ENCODE peak calls at places on chromosomes 7 and 10, in five cellular contexts. One of them, this sample, is unnamed.

GRCh38 chr7:100190059-100190711 is 12.5 kb downstream of the STAG3 start:
- DNase-seq in HepG2: peak; percentile 41
- DNase-seq in H1: no peak
- DNase-seq in K562: peak; percentile 49
- DNase-seq in GM12878: no peak
- DNase-seq in this sample: peak; percentile 58

GRCh38 chr7:30330134-30331111 is 46.0 kb downstream of the ZNRF2 start:
- DNase-seq in K562: no peak
- DNase-seq in GM12878: peak; percentile 74
- DNase-seq in HepG2: no peak
- DNase-seq in H1: no peak
- DNase-seq in this sample: no peak

GRCh38 chr10:97270523-97271154 is 21.8 kb downstream of the ARHGAP19 start:
- DNase-seq in K562: peak; percentile 12
- DNase-seq in H1: no peak
- DNase-seq in HepG2: peak; percentile 26
- DNase-seq in GM12878: no peak
- DNase-seq in this sample: no peak

GRCh38 chr10:133309720-133310398 is 1.1 kb downstream of the ZNF511 start:
- DNase-seq in GM12878: no peak
- DNase-seq in H1: no peak
- DNase-seq in HepG2: no peak
- DNase-seq in K562: no peak
- DNase-seq in this sample: no peak

GRCh38 chr7:147707926-147708325 is 882.6 kb upstream of the C7orf33 start:
- DNase-seq in H1: no peak
- DNase-seq in K562: no peak
- DNase-seq in GM12878: no peak
- DNase-seq in HepG2: no peak
- DNase-seq in this sample: no peak

GRCh38 chr7:102093599-102094001 is 193.1 kb upstream of the SH2B2 start:
- DNase-seq in K562: no peak
- DNase-seq in H1: peak; percentile 34
- DNase-seq in HepG2: no peak
- DNase-seq in GM12878: no peak
- DNase-seq in this sample: no peak

GRCh38 chr10:118307237-118307636 is 34.9 kb downstream of the FAM204A start:
- DNase-seq in H1: no peak
- DNase-seq in GM12878: no peak
- DNase-seq in K562: no peak
- DNase-seq in HepG2: no peak
- DNase-seq in this sample: no peak

GRCh38 chr7:132349085-132349484 is 227.2 kb downstream of the PLXNA4 start:
- DNase-seq in K562: no peak
- DNase-seq in GM12878: no peak
- DNase-seq in HepG2: no peak
- DNase-seq in H1: no peak
- DNase-seq in this sample: no peak

GRCh38 chr10:14032406-14032998 is 298.2 kb downstream of the FRMD4A start:
- DNase-seq in H1: peak; percentile 96
- DNase-seq in HepG2: no peak
- DNase-seq in GM12878: no peak
- DNase-seq in K562: peak; percentile 83
- DNase-seq in this sample: no peak

GRCh38 chr7:2760098-2760889 is 72.3 kb downstream of the AMZ1 start:
- DNase-seq in HepG2: peak; percentile 46
- DNase-seq in K562: peak; percentile 35
- DNase-seq in GM12878: no peak
- DNase-seq in H1: no peak
- DNase-seq in this sample: peak; percentile 87

GRCh38 chr10:127906548-127907377 is at the start of gene PTPRE:
- DNase-seq in HepG2: no peak
- DNase-seq in GM12878: no peak
- DNase-seq in K562: peak; percentile 55
- DNase-seq in H1: peak; percentile 88
- DNase-seq in this sample: peak; percentile 44

GRCh38 chr10:5668429-5668828 is 2.0 kb upstream of the ASB13 start:
- DNase-seq in GM12878: no peak
- DNase-seq in H1: no peak
- DNase-seq in K562: no peak
- DNase-seq in HepG2: no peak
- DNase-seq in this sample: no peak

GRCh38 chr7:117630501-117630900 is 150.7 kb downstream of the CFTR start:
- DNase-seq in H1: no peak
- DNase-seq in HepG2: no peak
- DNase-seq in GM12878: no peak
- DNase-seq in K562: no peak
- DNase-seq in this sample: no peak

GRCh38 chr10:127527891-127528290 is 21.2 kb upstream of the NPS start:
- DNase-seq in H1: no peak
- DNase-seq in GM12878: no peak
- DNase-seq in K562: no peak
- DNase-seq in HepG2: no peak
- DNase-seq in this sample: no peak

GRCh38 chr7:38242814-38243213 is 30.6 kb downstream of the TARP start:
- DNase-seq in H1: no peak
- DNase-seq in GM12878: no peak
- DNase-seq in K562: no peak
- DNase-seq in HepG2: no peak
- DNase-seq in this sample: no peak

GRCh38 chr7:17009007-17009719 is 127.4 kb upstream of the AGR3 start:
- DNase-seq in K562: no peak
- DNase-seq in HepG2: peak; percentile 18
- DNase-seq in GM12878: no peak
- DNase-seq in H1: no peak
- DNase-seq in this sample: no peak

GRCh38 chr7:150333659-150334058 is 7.8 kb downstream of the RARRES2 start:
- DNase-seq in GM12878: no peak
- DNase-seq in H1: no peak
- DNase-seq in K562: peak; percentile 11
- DNase-seq in HepG2: no peak
- DNase-seq in this sample: no peak

GRCh38 chr10:123367181-123367580 is 213.0 kb downstream of the BUB3 start:
- DNase-seq in H1: no peak
- DNase-seq in HepG2: no peak
- DNase-seq in GM12878: no peak
- DNase-seq in K562: no peak
- DNase-seq in this sample: no peak

GRCh38 chr7:121305109-121305508 is 23.7 kb upstream of the WNT16 start:
- DNase-seq in K562: no peak
- DNase-seq in GM12878: no peak
- DNase-seq in H1: no peak
- DNase-seq in HepG2: no peak
- DNase-seq in this sample: no peak

GRCh38 chr10:125291841-125292240 is 131.5 kb upstream of the CTBP2 start:
- DNase-seq in H1: no peak
- DNase-seq in HepG2: no peak
- DNase-seq in GM12878: no peak
- DNase-seq in K562: no peak
- DNase-seq in this sample: no peak

GRCh38 chr7:11754123-11754522 is 77.9 kb downstream of the THSD7A start:
- DNase-seq in HepG2: no peak
- DNase-seq in K562: no peak
- DNase-seq in H1: no peak
- DNase-seq in GM12878: no peak
- DNase-seq in this sample: no peak

GRCh38 chr7:67343114-67343513 is 346.5 kb downstream of the TYW1 start:
- DNase-seq in GM12878: no peak
- DNase-seq in K562: no peak
- DNase-seq in H1: no peak
- DNase-seq in HepG2: no peak
- DNase-seq in this sample: no peak

GRCh38 chr7:99365318-99366141 is 9.0 kb upstream of the ARPC1B start:
- DNase-seq in H1: peak; percentile 74
- DNase-seq in HepG2: peak; percentile 22
- DNase-seq in K562: peak; percentile 77
- DNase-seq in GM12878: no peak
- DNase-seq in this sample: peak; percentile 45

GRCh38 chr7:38893061-38893460 is 15.9 kb downstream of the VPS41 start:
- DNase-seq in HepG2: no peak
- DNase-seq in GM12878: no peak
- DNase-seq in K562: no peak
- DNase-seq in H1: no peak
- DNase-seq in this sample: no peak

GRCh38 chr7:50589362-50589761 is 24.2 kb upstream of the DDC start:
- DNase-seq in HepG2: no peak
- DNase-seq in GM12878: no peak
- DNase-seq in H1: no peak
- DNase-seq in K562: no peak
- DNase-seq in this sample: no peak

GRCh38 chr7:22008683-22009082 is 63.0 kb upstream of the CDCA7L start:
- DNase-seq in HepG2: no peak
- DNase-seq in H1: no peak
- DNase-seq in GM12878: no peak
- DNase-seq in K562: no peak
- DNase-seq in this sample: no peak

GRCh38 chr7:129108583-129108982 is 35.9 kb upstream of the TSPAN33 start:
- DNase-seq in H1: no peak
- DNase-seq in GM12878: no peak
- DNase-seq in HepG2: no peak
- DNase-seq in K562: no peak
- DNase-seq in this sample: peak; percentile 28

GRCh38 chr7:149293946-149294640 is 32.1 kb downstream of the ZNF783 start:
- DNase-seq in GM12878: no peak
- DNase-seq in K562: no peak
- DNase-seq in H1: no peak
- DNase-seq in HepG2: no peak
- DNase-seq in this sample: no peak

DNA sequence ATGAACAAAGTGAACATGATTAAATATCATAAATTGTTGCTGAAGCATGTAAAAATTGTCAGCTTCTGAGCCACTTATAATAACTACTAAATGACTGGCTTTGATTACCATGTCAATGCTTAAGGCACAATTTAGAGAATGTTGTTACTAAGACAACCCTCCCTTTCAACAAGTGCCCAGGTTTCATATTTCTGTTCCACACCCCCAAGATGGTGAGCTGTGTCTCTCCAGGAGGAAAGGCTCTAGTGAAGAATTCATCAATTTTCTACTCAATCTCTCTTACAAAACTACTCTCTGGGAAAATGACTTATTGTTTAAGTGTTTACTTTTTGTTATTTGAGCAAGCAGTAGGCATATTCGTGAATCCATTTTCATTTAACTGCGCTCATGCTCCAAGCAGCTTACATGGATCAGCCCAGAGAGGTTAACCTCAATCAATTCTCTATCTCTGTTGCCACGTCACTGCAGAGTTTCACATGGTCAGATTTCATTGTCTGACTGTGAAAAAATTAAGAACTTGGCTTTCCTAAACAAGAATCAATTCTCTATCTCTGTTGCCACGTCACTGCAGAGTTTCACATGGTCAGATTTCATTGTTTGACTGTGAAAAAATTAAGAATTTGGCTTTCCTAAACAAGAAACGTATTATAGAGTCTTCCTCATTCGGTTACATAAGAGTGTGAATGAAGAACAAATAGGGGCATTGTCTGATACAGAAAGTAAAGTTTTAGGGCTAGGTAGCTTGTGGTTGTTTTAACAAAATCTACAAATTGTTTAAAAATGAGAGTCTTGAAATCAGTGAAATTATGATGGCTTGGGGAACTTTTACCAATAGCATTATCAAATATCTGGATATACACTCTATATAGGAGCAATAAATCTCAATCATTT is 49.7 kb downstream of the CCDC71L start:
- DNase-seq in H1: no peak
- DNase-seq in HepG2: no peak
- DNase-seq in GM12878: peak; percentile 42
- DNase-seq in K562: no peak
- DNase-seq in this sample: no peak
- TF ChIP-seq HDAC2 in H1: no peak
- TF ChIP-seq HDAC2 in HepG2: no peak
- TF ChIP-seq HDAC2 in GM12878: no peak
- TF ChIP-seq HDAC2 in K562: no peak
- TF ChIP-seq HDAC2 in this sample: no peak

DNA sequence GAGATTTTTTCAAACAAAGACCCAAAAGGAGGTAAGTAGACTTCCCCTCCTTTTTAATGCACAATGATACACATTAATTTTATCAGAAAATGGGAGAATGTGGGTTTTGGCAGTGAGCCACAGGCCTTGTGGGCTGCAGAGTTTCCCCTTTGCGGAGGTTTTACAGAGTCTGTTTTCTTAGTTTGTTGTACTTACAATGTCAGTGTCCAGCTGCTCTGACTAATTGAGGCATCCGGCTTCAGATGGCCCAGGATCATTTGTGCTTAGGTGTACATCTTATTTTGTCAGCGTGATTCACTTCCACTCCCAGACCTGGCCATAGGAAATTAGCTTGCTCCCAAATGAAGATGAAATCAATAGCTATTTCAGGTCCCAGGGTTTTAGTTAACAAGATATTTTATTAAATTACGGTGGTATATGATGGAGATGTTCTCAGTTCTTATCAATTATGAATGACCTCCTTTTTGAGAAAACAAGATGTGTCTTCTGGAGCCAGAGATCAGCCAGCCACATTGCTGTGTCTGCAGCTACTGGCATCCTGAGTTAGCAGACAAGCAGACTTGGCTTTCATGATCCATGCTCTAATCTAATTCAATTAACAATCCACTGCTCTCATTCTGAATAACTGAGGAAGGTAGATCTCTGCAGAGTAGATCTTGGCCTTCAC is 1086.6 kb upstream of the SORCS1 start:
- DNase-seq in H1: no peak
- DNase-seq in K562: no peak
- DNase-seq in GM12878: no peak
- DNase-seq in HepG2: no peak
- DNase-seq in this sample: no peak
- TF ChIP-seq HDAC2 in H1: no peak
- TF ChIP-seq HDAC2 in K562: no peak
- TF ChIP-seq HDAC2 in GM12878: no peak
- TF ChIP-seq HDAC2 in HepG2: no peak
- TF ChIP-seq HDAC2 in this sample: no peak

GRCh38 chr7:131285558-131285957 is 42.1 kb upstream of the MKLN1 start:
- DNase-seq in K562: no peak
- DNase-seq in HepG2: no peak
- DNase-seq in GM12878: no peak
- DNase-seq in H1: no peak
- DNase-seq in this sample: no peak

GRCh38 chr7:131289051-131289450 is 38.6 kb upstream of the MKLN1 start:
- DNase-seq in GM12878: no peak
- DNase-seq in H1: no peak
- DNase-seq in HepG2: no peak
- DNase-seq in K562: no peak
- DNase-seq in this sample: no peak

GRCh38 chr7:131281649-131282048 is 46.0 kb upstream of the MKLN1 start:
- DNase-seq in K562: no peak
- DNase-seq in H1: no peak
- DNase-seq in GM12878: no peak
- DNase-seq in HepG2: no peak
- DNase-seq in this sample: no peak

GRCh38 chr7:131288446-131288845 is 39.2 kb upstream of the MKLN1 start:
- DNase-seq in H1: no peak
- DNase-seq in GM12878: no peak
- DNase-seq in HepG2: no peak
- DNase-seq in K562: no peak
- DNase-seq in this sample: no peak

GRCh38 chr7:131284702-131285419 is 42.8 kb upstream of the MKLN1 start:
- DNase-seq in GM12878: no peak
- DNase-seq in K562: no peak
- DNase-seq in H1: no peak
- DNase-seq in HepG2: no peak
- DNase-seq in this sample: no peak
- TF ChIP-seq HDAC2 in GM12878: no peak
- TF ChIP-seq HDAC2 in K562: no peak
- TF ChIP-seq HDAC2 in H1: no peak
- TF ChIP-seq HDAC2 in HepG2: no peak
- TF ChIP-seq HDAC2 in this sample: no peak

GRCh38 chr7:152050547-152050971 is 25.1 kb downstream of the GALNT11 start:
- DNase-seq in HepG2: no peak
- DNase-seq in H1: no peak
- DNase-seq in K562: no peak
- DNase-seq in GM12878: no peak
- DNase-seq in this sample: no peak
- TF ChIP-seq HDAC2 in HepG2: no peak
- TF ChIP-seq HDAC2 in H1: no peak
- TF ChIP-seq HDAC2 in K562: no peak
- TF ChIP-seq HDAC2 in GM12878: no peak
- TF ChIP-seq HDAC2 in this sample: no peak

This sample was measured in A549.